ENCODE peak calls at places on chromosome 1, in eight cellular contexts. J is epithelial cell of esophagus, Z is SK-N-SH, M is Calu3, C is HFF-Myc, P is kidney, F is psoas muscle, L is heart left ventricle. K is an unnamed sample.

GRCh38 chr1:40866408-40866788 is 4.2 kb upstream of the CITED4 start:
- DNase-seq in Z (no peak), M (no peak), F (no peak), P (no peak), J (no peak), C (no peak), L (no peak), K (no peak)

GRCh38 chr1:219792337-219793021 is 135.9 kb downstream of the SLC30A10 start:
- DNase-seq in F (no peak), M (no peak), J (peak), Z (peak), L (no peak), P (no peak), C (peak), K (no peak)

GRCh38 chr1:240803151-240803550 is 191.2 kb upstream of the GREM2 start:
- DNase-seq in C (peak), F (no peak), J (peak), Z (no peak), L (no peak), M (peak), P (no peak), K (no peak)

GRCh38 chr1:160284220-160284781 is 632 bp downstream of the PEX19 start:
- DNase-seq in J (peak), L (no peak), C (no peak), P (no peak), F (no peak), M (peak), Z (no peak), K (peak)

GRCh38 chr1:109213824-109214693 is at the start of gene SARS1:
- DNase-seq in Z (peak), C (no peak), F (peak), L (peak), M (peak), P (peak), J (peak), K (peak)

GRCh38 chr1:116457944-116458343 is 84.9 kb downstream of the ATP1A1 start:
- DNase-seq in M (no peak), J (no peak), Z (no peak), L (no peak), C (no peak), P (no peak), F (peak), K (no peak)

GRCh38 chr1:32980080-32980479 is 15.5 kb upstream of the RNF19B start:
- DNase-seq in F (no peak), C (no peak), L (no peak), P (no peak), J (no peak), M (no peak), Z (no peak), K (no peak)

GRCh38 chr1:157369808-157370521 is 182.3 kb downstream of the FCRL5 start:
- DNase-seq in Z (peak), L (no peak), P (no peak), M (peak), C (peak), J (peak), F (no peak), K (peak)

GRCh38 chr1:89938171-89939055 is 56.5 kb upstream of the ZNF326 start:
- DNase-seq in C (no peak), Z (no peak), F (no peak), J (peak), L (no peak), P (no peak), M (no peak), K (no peak)

GRCh38 chr1:3219005-3219724 is 150.2 kb downstream of the PRDM16 start:
- DNase-seq in L (peak), M (peak), F (peak), C (no peak), J (no peak), P (peak), Z (peak), K (no peak)

GRCh38 chr1:173572465-173572864 is 30.4 kb downstream of the SLC9C2 start:
- DNase-seq in Z (no peak), C (no peak), F (no peak), L (no peak), M (no peak), J (no peak), P (no peak), K (no peak)

GRCh38 chr1:18948048-18948912 is 8.2 kb downstream of the IFFO2 start:
- DNase-seq in J (peak), P (peak), Z (no peak), C (no peak), F (no peak), M (no peak), L (no peak), K (no peak)

GRCh38 chr1:11037740-11038182 is 9.3 kb downstream of the MASP2 start:
- DNase-seq in M (peak), Z (peak), P (peak), L (peak), C (no peak), J (peak), F (peak), K (peak)

GRCh38 chr1:84174051-84174556 is 30.0 kb downstream of the PRKACB start:
- DNase-seq in F (no peak), J (peak), C (peak), L (no peak), Z (no peak), M (peak), P (no peak), K (no peak)

GRCh38 chr1:99726818-99727217 is 39.6 kb downstream of the FRRS1 start:
- DNase-seq in Z (no peak), F (no peak), J (no peak), L (no peak), M (no peak), P (no peak), C (no peak), K (no peak)

GRCh38 chr1:208166340-208167138 is 77.6 kb downstream of the PLXNA2 start:
- DNase-seq in F (no peak), M (no peak), P (no peak), C (no peak), J (peak), Z (no peak), L (no peak), K (no peak)

GRCh38 chr1:236514703-236515442 is 8.9 kb upstream of the LGALS8 start:
- DNase-seq in C (no peak), Z (no peak), P (no peak), M (no peak), L (no peak), J (no peak), F (no peak), K (no peak)

GRCh38 chr1:6580119-6580587 is 359 bp downstream of the ZBTB48 start:
- DNase-seq in C (no peak), J (no peak), F (peak), M (no peak), L (no peak), Z (no peak), P (no peak), K (no peak)

GRCh38 chr1:40257313-40257687 is 736 bp upstream of the ZMPSTE24 start:
- DNase-seq in Z (no peak), C (no peak), F (no peak), M (no peak), L (no peak), P (no peak), J (no peak), K (no peak)

GRCh38 chr1:153770812-153771211 is 4.4 kb upstream of the SLC27A3 start:
- DNase-seq in Z (no peak), C (no peak), P (peak), F (no peak), J (no peak), M (no peak), L (peak), K (no peak)

GRCh38 chr1:223413216-223413615 is 20.0 kb downstream of the CCDC185 start:
- DNase-seq in P (no peak), C (no peak), F (no peak), L (no peak), J (no peak), M (no peak), Z (no peak), K (no peak)

GRCh38 chr1:211643324-211644212 is 31.9 kb downstream of the NEK2 start:
- DNase-seq in M (peak), C (no peak), F (no peak), L (no peak), Z (peak), J (peak), P (peak), K (peak)

GRCh38 chr1:179146476-179146875 is 64.6 kb downstream of the TOR3A start:
- DNase-seq in P (no peak), L (no peak), J (no peak), C (no peak), F (no peak), Z (no peak), M (no peak), K (no peak)

GRCh38 chr1:43329995-43330751 is 7.4 kb upstream of the MPL start:
- DNase-seq in C (peak), F (peak), M (peak), J (peak), L (peak), P (peak), Z (no peak), K (peak)

GRCh38 chr1:192516776-192517297 is 58.7 kb upstream of the RGS1 start:
- DNase-seq in Z (no peak), C (no peak), L (no peak), J (no peak), M (peak), F (no peak), P (no peak), K (peak)

GRCh38 chr1:179941439-179941838 is 13.2 kb upstream of the CEP350 start:
- DNase-seq in M (no peak), J (no peak), C (no peak), F (no peak), Z (no peak), P (no peak), L (no peak), K (no peak)

GRCh38 chr1:8089535-8090228 is 63.6 kb upstream of the ERRFI1 start:
- DNase-seq in P (no peak), M (no peak), Z (no peak), L (no peak), J (peak), C (no peak), F (no peak), K (no peak)

GRCh38 chr1:12177999-12178441 is 11.2 kb downstream of the TNFRSF1B start:
- DNase-seq in C (no peak), F (peak), M (peak), Z (peak), L (no peak), J (peak), P (peak), K (no peak)

GRCh38 chr1:109977225-109977624 is 7.3 kb upstream of the AHCYL1 start:
- DNase-seq in J (no peak), C (no peak), P (no peak), M (no peak), F (peak), L (no peak), Z (no peak), K (no peak)

GRCh38 chr1:14304381-14304865 is 294.1 kb upstream of the KAZN start:
- DNase-seq in L (no peak), J (no peak), M (no peak), F (no peak), P (no peak), Z (no peak), C (no peak), K (no peak)

GRCh38 chr1:100658716-100659026 is 60.9 kb upstream of the VCAM1 start:
- DNase-seq in F (no peak), Z (no peak), M (no peak), L (no peak), P (no peak), C (no peak), J (no peak), K (no peak)

GRCh38 chr1:9101510-9102146 is 27.3 kb downstream of the GPR157 start:
- DNase-seq in Z (peak), P (peak), J (peak), F (peak), C (no peak), M (peak), L (peak), K (no peak)

GRCh38 chr1:26190373-26190987 is at the start of gene CATSPER4:
- DNase-seq in Z (no peak), J (peak), F (no peak), M (no peak), L (no peak), C (no peak), P (no peak), K (no peak)
- TF ChIP-seq CTCF in Z (peak), J (peak), F (peak), M (no peak), L (no peak), C (no peak), P (peak), K (no peak)

DNA sequence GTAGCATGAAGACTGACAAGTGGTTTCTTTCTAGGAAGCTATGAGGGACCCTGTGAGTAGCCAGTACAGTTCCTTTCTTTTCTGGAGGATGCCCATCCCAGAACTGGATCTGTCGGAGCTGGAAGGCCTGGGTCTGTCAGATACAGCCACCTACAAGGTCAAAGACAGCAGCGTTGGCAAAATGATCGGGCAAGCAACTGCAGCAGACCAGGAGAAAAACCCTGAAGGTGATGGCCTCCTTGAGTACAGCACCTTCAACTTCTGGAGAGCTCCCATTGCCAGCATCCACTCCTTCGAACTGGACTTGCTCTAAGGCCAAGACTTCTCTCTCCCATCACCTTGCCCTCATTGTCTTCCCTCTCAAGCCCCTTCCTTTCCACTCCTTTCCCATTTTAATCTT is 3.4 kb upstream of the GABPB2 start:
- DNase-seq in C (no peak), Z (no peak), M (no peak), J (no peak), F (no peak), L (no peak), P (no peak), K (no peak)
- TF ChIP-seq CTCF in C (no peak), Z (no peak), M (no peak), J (no peak), F (no peak), L (no peak), P (no peak), K (no peak)

DNA sequence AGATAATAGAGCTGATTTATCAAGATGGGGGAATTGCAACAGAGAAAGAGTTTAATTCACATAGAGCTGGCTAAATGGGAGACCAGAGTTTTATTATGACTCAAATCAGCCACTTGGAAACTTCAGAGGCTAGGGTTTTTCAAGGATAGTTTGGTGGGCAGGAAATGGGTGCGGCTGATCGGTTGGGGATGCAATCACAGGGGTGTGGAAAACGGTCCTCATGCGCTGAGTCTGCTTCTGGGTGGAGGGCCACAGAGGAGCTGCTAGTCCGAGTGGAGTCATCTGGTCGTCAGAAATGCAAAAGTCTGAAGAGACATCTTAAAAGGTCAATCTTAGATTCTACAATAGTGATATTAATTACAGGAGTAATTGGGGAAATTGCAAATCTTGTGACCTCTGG is 32.0 kb upstream of the FAM89A start:
- DNase-seq in Z (no peak), J (no peak), L (peak), P (no peak), C (no peak), M (no peak), F (no peak), K (no peak)
- TF ChIP-seq CTCF in Z (no peak), J (no peak), L (no peak), P (no peak), C (no peak), M (no peak), F (no peak), K (no peak)

DNA sequence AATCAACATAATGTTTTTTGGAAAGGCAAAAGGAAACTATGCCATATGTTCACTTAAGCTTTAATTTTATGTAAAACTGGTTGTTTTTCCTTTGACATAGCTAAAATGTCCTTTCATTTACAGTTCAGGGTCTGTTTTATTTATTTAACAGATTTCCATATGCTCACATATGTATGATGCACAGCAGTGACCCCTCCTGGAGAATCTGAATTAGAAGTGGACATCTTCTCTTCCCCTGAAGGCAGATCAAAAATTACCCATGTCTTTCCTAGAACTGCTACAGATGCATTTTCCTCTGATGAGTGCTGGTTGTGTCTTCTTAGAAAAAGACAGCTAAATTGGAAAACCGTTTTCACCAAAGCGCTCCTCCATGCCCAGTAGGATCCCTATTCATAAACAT is 143.6 kb upstream of the USH2A start:
- DNase-seq in P (no peak), M (peak), F (no peak), J (peak), C (peak), Z (no peak), L (no peak), K (peak)
- TF ChIP-seq CTCF in P (no peak), M (no peak), F (no peak), J (peak), C (peak), Z (peak), L (no peak), K (no peak)

GRCh38 chr1:5522605-5523145 is 469.6 kb downstream of the NPHP4 start:
- DNase-seq in Z (peak), M (no peak), P (no peak), J (no peak), L (no peak), F (no peak), C (no peak), K (no peak)

GRCh38 chr1:5526385-5526750 is 465.9 kb downstream of the NPHP4 start:
- DNase-seq in C (no peak), L (no peak), Z (no peak), J (no peak), P (no peak), F (no peak), M (no peak), K (no peak)

GRCh38 chr1:5526822-5527551 is 465.2 kb downstream of the NPHP4 start:
- DNase-seq in Z (no peak), M (no peak), F (no peak), L (no peak), J (no peak), P (no peak), C (no peak), K (no peak)

GRCh38 chr1:5525597-5526384 is 466.4 kb downstream of the NPHP4 start:
- DNase-seq in Z (no peak), L (no peak), P (no peak), M (no peak), F (no peak), J (no peak), C (no peak), K (no peak)
- TF ChIP-seq CTCF in Z (no peak), L (no peak), P (no peak), M (no peak), F (no peak), J (no peak), C (no peak), K (no peak)

GRCh38 chr1:159084152-159084551 is 7.6 kb upstream of the AIM2 start:
- DNase-seq in L (no peak), Z (no peak), P (no peak), M (no peak), C (no peak), J (no peak), F (no peak), K (no peak)

GRCh38 chr1:159077657-159077961 is 1.0 kb upstream of the AIM2 start:
- DNase-seq in M (no peak), L (no peak), J (no peak), C (no peak), P (no peak), Z (no peak), F (no peak), K (no peak)

GRCh38 chr1:159076438-159076752 is 171 bp downstream of the AIM2 start:
- DNase-seq in C (no peak), P (no peak), F (no peak), J (no peak), L (no peak), M (no peak), Z (no peak), K (no peak)

GRCh38 chr1:159076753-159077656 is at the start of gene AIM2:
- DNase-seq in F (no peak), M (no peak), L (no peak), J (no peak), C (peak), P (no peak), Z (no peak), K (no peak)

GRCh38 chr1:159079518-159079917 is 3.0 kb upstream of the AIM2 start:
- DNase-seq in P (no peak), J (no peak), M (no peak), C (no peak), Z (no peak), F (no peak), L (no peak), K (no peak)
- TF ChIP-seq CTCF in P (no peak), J (no peak), M (no peak), C (no peak), Z (no peak), F (no peak), L (no peak), K (no peak)

GRCh38 chr1:220908757-220909156 is 29.5 kb downstream of the HLX start:
- DNase-seq in Z (no peak), P (no peak), C (no peak), J (peak), M (peak), L (no peak), F (no peak), K (no peak)
- TF ChIP-seq CTCF in Z (peak), P (peak), C (peak), J (peak), M (peak), L (peak), F (peak), K (peak)

GRCh38 chr1:83067954-83068353 is 931.0 kb downstream of the TTLL7 start:
- DNase-seq in Z (no peak), F (no peak), M (no peak), P (no peak), L (no peak), J (no peak), C (no peak), K (no peak)
- TF ChIP-seq CTCF in Z (no peak), F (no peak), M (no peak), P (no peak), L (no peak), J (no peak), C (no peak), K (no peak)

GRCh38 chr1:154937051-154937987 is 800 bp upstream of the PMVK start:
- DNase-seq in J (peak), C (peak), P (peak), M (peak), L (peak), Z (peak), F (peak), K (peak)
- TF ChIP-seq CTCF in J (peak), C (peak), P (no peak), M (no peak), L (no peak), Z (peak), F (peak), K (no peak)